ENCODE peak calls at places on chromosome 7, in seven cellular contexts. J is mesenchymal stem cell, V is neural progenitor cell, S is fibroblast of lung, T is PC-3, X is neuronal stem cell, Z is IMR-90. U is an unnamed sample.

GRCh38 chr7:13062596-13062995 is 375.2 kb downstream of the ARL4A start:
- DNase-seq in V (no peak), S (no peak), J (no peak), Z (no peak), X (no peak), T (no peak), U (no peak)

GRCh38 chr7:7443951-7444350 is 91.7 kb downstream of the COL28A1 start:
- DNase-seq in S (no peak), V (no peak), T (no peak), Z (no peak), X (no peak), J (no peak), U (no peak)

GRCh38 chr7:127887631-127888030 is 143.6 kb downstream of the LRRC4 start:
- DNase-seq in Z (no peak), S (no peak), X (no peak), J (no peak), V (no peak), T (no peak), U (no peak)

GRCh38 chr7:74187915-74188675 is 13.9 kb downstream of the EIF4H start:
- DNase-seq in X (no peak), T (peak), V (no peak), S (peak), J (peak), Z (peak), U (peak)

GRCh38 chr7:138014686-138015085 is 12.8 kb upstream of the CREB3L2 start:
- DNase-seq in S (no peak), V (no peak), Z (no peak), J (no peak), T (no peak), X (no peak), U (no peak)

GRCh38 chr7:107594961-107595737 is 15.1 kb downstream of the BCAP29 start:
- DNase-seq in X (no peak), J (peak), T (peak), S (peak), Z (peak), V (no peak), U (peak)

GRCh38 chr7:7742223-7742622 is 23.8 kb upstream of the RPA3 start:
- DNase-seq in V (no peak), T (no peak), X (no peak), Z (no peak), S (no peak), J (no peak), U (no peak)

GRCh38 chr7:132112632-132113031 is 463.6 kb downstream of the PLXNA4 start:
- DNase-seq in T (no peak), V (no peak), S (no peak), Z (no peak), J (no peak), X (no peak), U (no peak)

GRCh38 chr7:80284848-80285247 is 150.2 kb downstream of the GNAI1 start:
- DNase-seq in V (no peak), S (peak), J (peak), T (peak), X (no peak), Z (peak), U (peak)

GRCh38 chr7:929311-929711 is 25.2 kb downstream of the ADAP1 start:
- DNase-seq in V (no peak), J (no peak), T (no peak), X (no peak), Z (no peak), S (no peak), U (no peak)

GRCh38 chr7:2802504-2803341 is 41.4 kb downstream of the GNA12 start:
- DNase-seq in V (peak), T (peak), J (peak), Z (peak), X (no peak), S (peak), U (no peak)

GRCh38 chr7:1806354-1806753 is 136.3 kb downstream of the ELFN1 start:
- DNase-seq in J (no peak), S (no peak), V (no peak), T (no peak), X (no peak), Z (no peak), U (no peak)

GRCh38 chr7:74027683-74028320 is at the start of gene ELN:
- DNase-seq in S (peak), Z (peak), T (no peak), V (peak), J (peak), X (no peak), U (no peak)

GRCh38 chr7:132897093-132897492 is 184.8 kb downstream of the CHCHD3 start:
- DNase-seq in X (no peak), T (no peak), S (no peak), J (no peak), Z (no peak), V (no peak), U (no peak)

GRCh38 chr7:7718461-7718860 is at the start of gene RPA3:
- DNase-seq in T (no peak), S (no peak), J (no peak), Z (no peak), X (no peak), V (no peak), U (no peak)

GRCh38 chr7:106223156-106223555 is 61.6 kb downstream of the NAMPT start:
- DNase-seq in V (no peak), J (no peak), S (no peak), T (no peak), X (no peak), Z (no peak), U (no peak)

GRCh38 chr7:117020605-117021002 is 67.3 kb downstream of the ST7 start:
- DNase-seq in J (no peak), Z (no peak), X (peak), V (peak), S (no peak), T (no peak), U (peak)

GRCh38 chr7:36280840-36281812 is 108.5 kb upstream of the ANLN start:
- DNase-seq in Z (peak), S (peak), J (peak), V (peak), X (no peak), T (peak), U (peak)

GRCh38 chr7:80478683-80479082 is 33.2 kb downstream of the GNAT3 start:
- DNase-seq in V (no peak), T (peak), J (peak), Z (peak), X (no peak), S (peak), U (peak)

GRCh38 chr7:37342665-37343471 is 105.8 kb downstream of the ELMO1 start:
- DNase-seq in Z (no peak), J (no peak), S (no peak), X (no peak), V (no peak), T (no peak), U (peak)

GRCh38 chr7:137269240-137269639 is 74.3 kb downstream of the PTN start:
- DNase-seq in Z (no peak), V (no peak), J (no peak), S (no peak), T (no peak), X (no peak), U (no peak)

GRCh38 chr7:22779697-22780096 is 43.0 kb downstream of the TOMM7 start:
- DNase-seq in T (no peak), J (no peak), S (peak), X (no peak), V (no peak), Z (peak), U (no peak)
- H3K9ac ChIP-seq in T (no peak), J (no peak), S (no peak), X (no peak), V (no peak), Z (no peak), U (no peak)

DNA sequence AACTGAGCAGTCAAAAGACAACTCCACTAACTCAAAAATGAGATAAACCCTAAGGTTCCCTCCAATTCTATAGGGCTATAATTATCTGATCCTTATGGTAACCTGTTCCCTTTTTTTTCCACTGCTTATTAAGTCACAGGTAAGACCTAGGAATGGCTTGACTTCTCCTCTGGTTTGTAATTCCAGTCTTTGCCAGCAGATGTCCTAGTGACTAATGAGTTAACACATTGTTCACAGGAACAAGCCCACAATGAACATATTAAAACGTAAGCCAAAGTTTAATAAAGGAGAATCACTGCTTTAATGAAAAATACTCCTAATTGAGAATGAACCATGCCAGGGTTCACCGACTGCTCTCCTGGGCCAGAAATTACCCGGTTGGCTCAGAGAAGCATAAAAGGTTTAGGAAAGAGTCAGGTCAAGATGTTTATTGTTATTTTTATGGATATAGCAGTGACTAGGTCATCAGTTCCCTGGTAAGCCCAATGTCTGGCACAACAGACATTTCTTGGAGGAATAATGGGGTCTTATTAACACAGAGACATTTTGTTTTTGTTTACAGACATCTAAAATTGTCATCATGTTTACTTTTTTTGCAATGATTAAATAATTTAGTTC is 120.1 kb downstream of the ELAPOR2 start:
- DNase-seq in T (peak), S (peak), J (peak), X (peak), V (peak), Z (peak), U (peak)
- H2AFZ ChIP-seq in T (no peak), S (no peak), J (no peak), X (no peak), V (no peak), Z (no peak), U (no peak)

GRCh38 chr7:48610705-48611104 is 313.6 kb upstream of the CDC14C start:
- DNase-seq in V (no peak), S (no peak), X (no peak), J (no peak), Z (no peak), T (no peak), U (no peak)
- H3K9ac ChIP-seq in V (no peak), S (no peak), X (no peak), J (no peak), Z (no peak), T (no peak), U (no peak)

DNA sequence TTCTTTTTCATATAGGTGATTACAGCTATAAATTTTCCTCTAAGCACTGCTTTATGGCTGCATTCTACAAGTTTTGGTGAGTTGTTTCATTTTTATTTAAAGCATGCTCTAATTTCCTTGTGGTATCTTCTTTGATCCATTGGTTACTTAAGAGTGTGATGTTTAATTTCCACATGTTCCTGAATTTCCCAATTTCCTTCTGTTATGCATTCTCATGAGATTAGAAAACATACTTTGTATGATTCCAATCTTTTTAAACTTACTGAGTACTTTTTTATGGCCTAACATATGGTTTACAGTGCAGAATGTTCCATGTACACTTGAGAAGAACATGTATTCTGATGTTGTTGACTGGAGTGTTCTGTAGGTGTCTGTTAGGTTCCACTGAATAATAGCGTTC is 53.4 kb downstream of the MYL10 start:
- DNase-seq in J (peak), Z (no peak), T (no peak), X (no peak), V (no peak), S (no peak), U (no peak)
- H2AFZ ChIP-seq in J (no peak), Z (no peak), T (no peak), X (no peak), V (no peak), S (no peak), U (no peak)

GRCh38 chr7:54778166-54778565 is 19.2 kb upstream of the SEC61G start:
- DNase-seq in T (no peak), V (no peak), S (no peak), Z (no peak), J (no peak), X (no peak), U (no peak)

GRCh38 chr7:54778696-54779285 is 19.8 kb upstream of the SEC61G start:
- DNase-seq in V (no peak), X (no peak), T (no peak), S (peak), J (no peak), Z (peak), U (peak)

GRCh38 chr7:54774785-54775740 is 16.1 kb upstream of the SEC61G start:
- DNase-seq in S (no peak), V (no peak), Z (no peak), T (no peak), X (no peak), J (no peak), U (no peak)

GRCh38 chr7:54769203-54769602 is 10.2 kb upstream of the SEC61G start:
- DNase-seq in X (no peak), Z (peak), J (no peak), S (peak), V (no peak), T (peak), U (no peak)

DNA sequence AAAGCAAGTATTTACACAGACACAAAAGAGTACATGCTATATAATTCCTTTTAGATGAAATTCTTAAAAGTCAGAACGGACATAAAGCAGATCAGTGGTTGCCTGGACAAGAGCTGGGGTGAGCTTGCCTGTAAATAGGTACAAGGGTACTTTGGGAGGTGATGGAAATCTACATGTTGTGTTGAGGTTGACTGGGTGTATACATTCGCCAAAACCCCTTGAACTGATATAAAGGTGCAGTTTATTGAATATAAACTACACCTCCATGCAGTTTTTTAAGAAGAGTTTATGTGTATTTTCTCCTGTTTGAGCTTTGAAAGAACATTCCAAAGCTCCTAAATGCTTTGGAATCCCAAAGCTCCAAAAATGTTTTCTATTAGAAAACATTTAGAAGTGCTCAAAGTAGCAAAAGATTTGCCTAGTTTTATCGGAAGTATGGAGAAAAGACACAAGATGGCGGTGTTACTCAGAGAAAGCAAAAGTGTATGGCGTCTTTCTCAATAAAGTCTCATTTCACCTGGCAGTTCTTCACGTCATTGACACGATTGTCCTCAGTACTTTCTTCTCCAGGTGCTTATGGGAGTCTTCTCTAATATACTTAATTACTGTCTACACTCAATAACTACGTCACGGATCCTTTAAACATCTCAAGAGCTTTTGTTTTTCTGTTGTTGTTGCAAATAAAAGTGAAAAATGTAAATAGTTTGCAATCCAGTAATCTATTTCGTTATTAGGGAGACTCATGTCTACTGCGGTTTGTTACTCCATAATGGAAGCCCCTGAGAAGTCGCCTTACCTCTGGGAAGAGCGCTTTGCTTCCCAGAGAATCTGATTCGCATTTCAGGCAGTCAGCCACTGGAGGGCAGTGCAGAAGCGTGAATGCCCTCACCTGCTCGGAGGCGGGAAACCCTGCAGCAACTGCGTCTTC is 14.7 kb upstream of the SEC61G start:
- DNase-seq in J (peak), T (peak), Z (peak), S (peak), X (peak), V (peak), U (peak)
- H3K9ac ChIP-seq in J (peak), T (peak), Z (no peak), S (no peak), X (no peak), V (no peak), U (peak)

GRCh38 chr7:157807510-157807909 is 470.7 kb downstream of the DNAJB6 start:
- DNase-seq in T (peak), S (peak), J (no peak), Z (no peak), V (peak), X (no peak), U (no peak)
- H2AFZ ChIP-seq in T (peak), S (no peak), J (no peak), Z (no peak), V (no peak), X (peak), U (no peak)

GRCh38 chr7:43609097-43609496 is 26.2 kb downstream of the STK17A start:
- DNase-seq in T (no peak), S (no peak), V (no peak), X (no peak), Z (no peak), J (no peak), U (no peak)

GRCh38 chr7:43600046-43600445 is 17.1 kb downstream of the STK17A start:
- DNase-seq in X (no peak), V (no peak), J (no peak), S (no peak), Z (no peak), T (no peak), U (no peak)

GRCh38 chr7:43602271-43602670 is 19.4 kb downstream of the STK17A start:
- DNase-seq in T (no peak), X (no peak), V (no peak), J (no peak), Z (no peak), S (no peak), U (no peak)

GRCh38 chr7:43604251-43604650 is 21.3 kb downstream of the STK17A start:
- DNase-seq in T (no peak), S (no peak), Z (no peak), X (no peak), V (no peak), J (no peak), U (no peak)
- H3K9ac ChIP-seq in T (no peak), S (no peak), Z (no peak), X (no peak), V (no peak), J (no peak), U (no peak)

GRCh38 chr7:100693312-100694195 is 496 bp downstream of the GIGYF1 start:
- DNase-seq in V (peak), T (no peak), J (no peak), S (no peak), X (no peak), Z (no peak), U (no peak)
- H2AFZ ChIP-seq in V (no peak), T (no peak), J (no peak), S (no peak), X (peak), Z (peak), U (peak)

DNA sequence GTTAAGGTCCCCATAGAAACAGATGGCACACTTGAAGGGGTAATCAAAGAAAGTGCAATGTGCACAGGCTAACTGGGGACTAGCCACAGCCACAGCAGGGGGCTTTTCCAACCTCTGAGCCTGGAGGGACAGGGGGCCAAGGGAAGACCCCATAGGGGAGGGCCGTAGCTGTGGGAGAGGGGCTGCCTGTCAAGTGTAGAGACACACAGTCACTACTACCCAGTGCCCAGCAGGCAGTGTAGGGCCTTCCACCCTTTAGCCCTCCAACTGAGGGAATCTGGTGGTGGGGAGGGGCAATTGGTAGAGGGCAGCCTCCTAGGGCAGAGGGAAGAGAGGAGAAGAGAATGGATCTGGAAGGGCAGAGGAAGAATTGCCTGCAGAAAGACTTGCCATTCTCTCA is 54.6 kb downstream of the CREB5 start:
- DNase-seq in Z (no peak), S (no peak), V (no peak), X (no peak), T (no peak), J (no peak), U (no peak)
- H3K9ac ChIP-seq in Z (no peak), S (no peak), V (no peak), X (no peak), T (no peak), J (peak), U (no peak)

U was measured in mammary epithelial cell.